ENCODE peak calls at places on chromosomes 2 and 18, in nine cellular contexts. One of them, this sample, is unnamed. For H3K9me3 and H3K36me3, the result is how much of the 10 kb centered on the place peaks cover.

GRCh38 chr2:190571666-190572065 is 37.1 kb upstream of the NEMP2 start:
- DNase-seq in prostate gland: no peak
- DNase-seq in vagina: no peak
- DNase-seq in ovary: no peak
- DNase-seq in CD4-positive, alpha-beta memory T cell: no peak
- DNase-seq in IMR-90: no peak
- DNase-seq in transverse colon: no peak
- DNase-seq in cardiac muscle cell: peak
- DNase-seq in CD8-positive, alpha-beta memory T cell: no peak
- DNase-seq in this sample: no peak

GRCh38 chr2:134104754-134105153 is 149.1 kb upstream of the MGAT5 start:
- DNase-seq in prostate gland: no peak
- DNase-seq in vagina: no peak
- DNase-seq in ovary: no peak
- DNase-seq in CD4-positive, alpha-beta memory T cell: peak
- DNase-seq in IMR-90: no peak
- DNase-seq in transverse colon: no peak
- DNase-seq in cardiac muscle cell: no peak
- DNase-seq in CD8-positive, alpha-beta memory T cell: peak
- DNase-seq in this sample: no peak

GRCh38 chr18:68177807-68178702 is 536.9 kb downstream of the TMX3 start:
- DNase-seq in prostate gland: peak
- DNase-seq in vagina: no peak
- DNase-seq in ovary: no peak
- DNase-seq in CD4-positive, alpha-beta memory T cell: no peak
- DNase-seq in IMR-90: peak
- DNase-seq in transverse colon: no peak
- DNase-seq in cardiac muscle cell: peak
- DNase-seq in CD8-positive, alpha-beta memory T cell: no peak
- DNase-seq in this sample: peak

GRCh38 chr2:74937221-74937880 is 21.1 kb upstream of the POLE4 start:
- DNase-seq in prostate gland: no peak
- DNase-seq in vagina: no peak
- DNase-seq in ovary: no peak
- DNase-seq in CD4-positive, alpha-beta memory T cell: no peak
- DNase-seq in IMR-90: no peak
- DNase-seq in transverse colon: no peak
- DNase-seq in cardiac muscle cell: no peak
- DNase-seq in CD8-positive, alpha-beta memory T cell: no peak
- DNase-seq in this sample: no peak

GRCh38 chr2:168539945-168540344 is 83.9 kb downstream of the CERS6 start:
- DNase-seq in prostate gland: no peak
- DNase-seq in vagina: no peak
- DNase-seq in ovary: no peak
- DNase-seq in CD4-positive, alpha-beta memory T cell: no peak
- DNase-seq in IMR-90: no peak
- DNase-seq in transverse colon: no peak
- DNase-seq in cardiac muscle cell: no peak
- DNase-seq in CD8-positive, alpha-beta memory T cell: no peak
- DNase-seq in this sample: no peak

GRCh38 chr2:79437416-79438281 is 75.2 kb upstream of the CTNNA2 start:
- DNase-seq in prostate gland: no peak
- DNase-seq in vagina: no peak
- DNase-seq in ovary: no peak
- DNase-seq in CD4-positive, alpha-beta memory T cell: no peak
- DNase-seq in IMR-90: no peak
- DNase-seq in transverse colon: no peak
- DNase-seq in cardiac muscle cell: no peak
- DNase-seq in CD8-positive, alpha-beta memory T cell: no peak
- DNase-seq in this sample: no peak

GRCh38 chr2:12303181-12304030 is 413.3 kb upstream of the TRIB2 start:
- DNase-seq in prostate gland: no peak
- DNase-seq in vagina: no peak
- DNase-seq in ovary: no peak
- DNase-seq in CD4-positive, alpha-beta memory T cell: no peak
- DNase-seq in IMR-90: peak
- DNase-seq in transverse colon: no peak
- DNase-seq in cardiac muscle cell: peak
- DNase-seq in CD8-positive, alpha-beta memory T cell: no peak
- DNase-seq in this sample: peak

GRCh38 chr18:66317243-66318090 is 286.4 kb downstream of the CDH19 start:
- DNase-seq in prostate gland: no peak
- DNase-seq in vagina: no peak
- DNase-seq in ovary: no peak
- DNase-seq in CD4-positive, alpha-beta memory T cell: no peak
- DNase-seq in IMR-90: no peak
- DNase-seq in transverse colon: no peak
- DNase-seq in cardiac muscle cell: no peak
- DNase-seq in CD8-positive, alpha-beta memory T cell: no peak
- DNase-seq in this sample: no peak

GRCh38 chr18:77400561-77400960 is 150.9 kb downstream of the GALR1 start:
- DNase-seq in prostate gland: no peak
- DNase-seq in vagina: no peak
- DNase-seq in ovary: no peak
- DNase-seq in CD4-positive, alpha-beta memory T cell: no peak
- DNase-seq in IMR-90: no peak
- DNase-seq in transverse colon: no peak
- DNase-seq in cardiac muscle cell: no peak
- DNase-seq in CD8-positive, alpha-beta memory T cell: no peak
- DNase-seq in this sample: no peak

GRCh38 chr2:105873721-105874120 is 129.0 kb downstream of the NCK2 start:
- DNase-seq in prostate gland: no peak
- DNase-seq in vagina: no peak
- DNase-seq in ovary: no peak
- DNase-seq in CD4-positive, alpha-beta memory T cell: peak
- DNase-seq in IMR-90: peak
- DNase-seq in transverse colon: no peak
- DNase-seq in cardiac muscle cell: peak
- DNase-seq in CD8-positive, alpha-beta memory T cell: peak
- DNase-seq in this sample: peak

DNA sequence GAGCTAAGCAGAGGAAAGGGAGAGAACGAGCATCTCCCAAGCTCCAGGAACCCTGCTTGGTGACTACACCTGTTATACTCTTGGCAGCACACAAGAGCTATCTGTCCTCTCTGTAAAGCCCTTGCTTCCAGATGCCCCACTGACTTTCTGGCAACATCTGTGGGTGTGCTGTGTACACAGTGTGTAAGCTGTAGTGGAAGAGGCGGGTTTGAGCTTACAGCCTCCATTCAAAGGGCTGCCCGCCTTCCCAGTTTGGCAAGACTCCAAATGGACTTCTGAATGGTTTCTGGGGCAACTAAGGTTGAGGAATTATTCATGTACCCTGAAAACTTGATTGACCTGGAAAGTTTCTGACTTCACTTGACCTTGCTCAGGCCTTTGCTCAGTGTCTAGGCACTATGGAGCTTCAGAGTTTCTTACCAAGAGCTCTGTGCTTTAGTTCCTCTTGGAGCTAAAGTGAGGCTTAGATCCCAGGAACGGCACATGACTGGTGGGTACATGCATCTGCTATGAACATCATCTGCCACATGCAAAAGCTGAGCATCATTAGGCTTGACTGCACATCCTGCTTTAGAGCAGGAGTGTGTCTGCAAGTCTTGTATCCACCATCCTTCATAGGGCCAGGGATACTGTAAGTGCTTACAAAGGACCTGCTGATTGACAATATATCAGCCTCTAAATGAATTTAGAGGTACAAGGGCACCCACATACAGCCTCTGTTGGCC is 290.9 kb upstream of the SIX2 start:
- DNase-seq in prostate gland: no peak
- DNase-seq in vagina: no peak
- DNase-seq in ovary: no peak
- DNase-seq in CD4-positive, alpha-beta memory T cell: no peak
- DNase-seq in IMR-90: no peak
- DNase-seq in transverse colon: peak
- DNase-seq in cardiac muscle cell: no peak
- DNase-seq in CD8-positive, alpha-beta memory T cell: no peak
- DNase-seq in this sample: no peak
- H3K9me3 ChIP-seq in prostate gland: under half
- H3K9me3 ChIP-seq in vagina: under half
- H3K9me3 ChIP-seq in ovary: under half
- H3K9me3 ChIP-seq in CD4-positive, alpha-beta memory T cell: under half
- H3K9me3 ChIP-seq in IMR-90: under half
- H3K9me3 ChIP-seq in transverse colon: under half
- H3K9me3 ChIP-seq in cardiac muscle cell: under half
- H3K9me3 ChIP-seq in CD8-positive, alpha-beta memory T cell: under half
- H3K9me3 ChIP-seq in this sample: under half

DNA sequence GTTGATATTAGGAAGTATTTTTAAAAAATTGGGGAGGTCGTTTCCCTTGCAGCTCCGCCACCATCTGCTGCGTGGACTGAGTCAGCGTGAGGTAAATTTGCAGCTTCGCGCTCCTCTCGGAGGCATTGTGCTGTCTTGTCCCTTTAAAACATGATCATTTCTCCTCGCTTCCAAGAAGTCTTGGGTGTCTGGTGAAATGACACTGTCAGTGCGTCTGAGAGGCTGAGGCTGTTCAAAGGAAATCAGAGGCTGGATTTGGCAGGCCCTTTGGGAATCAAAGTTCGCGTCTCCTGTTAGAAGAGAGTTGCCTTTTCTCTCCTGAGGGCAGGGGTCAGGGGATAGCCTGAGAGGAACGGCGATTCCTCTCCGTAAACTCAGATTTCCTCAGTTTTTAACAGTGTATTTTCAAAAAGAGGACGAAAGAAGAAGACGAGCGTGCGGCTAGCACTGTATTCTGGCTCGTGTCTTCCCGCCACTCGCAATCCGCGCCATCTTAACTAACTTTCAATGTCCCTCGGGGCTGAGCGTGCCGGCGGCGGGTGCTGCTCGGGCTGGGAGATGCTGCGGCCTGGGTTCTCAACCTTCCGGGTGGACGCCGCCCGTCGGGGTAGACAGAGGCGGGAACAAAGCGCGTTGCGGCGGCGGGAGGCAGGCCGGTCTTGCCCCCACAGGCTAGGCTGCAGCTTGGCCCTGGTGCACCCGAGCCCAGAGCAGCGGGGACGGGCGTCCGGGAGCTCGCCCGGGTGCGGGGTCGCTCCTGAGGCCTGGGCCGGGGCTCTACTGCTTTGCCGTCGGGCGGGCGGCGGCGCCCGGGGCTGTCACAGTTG is 11.5 kb downstream of the TBR1 start:
- DNase-seq in prostate gland: no peak
- DNase-seq in vagina: no peak
- DNase-seq in ovary: no peak
- DNase-seq in CD4-positive, alpha-beta memory T cell: no peak
- DNase-seq in IMR-90: no peak
- DNase-seq in transverse colon: no peak
- DNase-seq in cardiac muscle cell: no peak
- DNase-seq in CD8-positive, alpha-beta memory T cell: peak
- DNase-seq in this sample: no peak
- H3K4me3 ChIP-seq in prostate gland: no peak
- H3K4me3 ChIP-seq in vagina: no peak
- H3K4me3 ChIP-seq in ovary: no peak
- H3K4me3 ChIP-seq in CD4-positive, alpha-beta memory T cell: no peak
- H3K4me3 ChIP-seq in IMR-90: no peak
- H3K4me3 ChIP-seq in transverse colon: no peak
- H3K4me3 ChIP-seq in cardiac muscle cell: no peak
- H3K4me3 ChIP-seq in CD8-positive, alpha-beta memory T cell: no peak
- H3K4me3 ChIP-seq in this sample: no peak

GRCh38 chr2:99832921-99833320 is 309.5 kb downstream of the AFF3 start:
- DNase-seq in prostate gland: no peak
- DNase-seq in vagina: no peak
- DNase-seq in ovary: no peak
- DNase-seq in CD4-positive, alpha-beta memory T cell: no peak
- DNase-seq in IMR-90: no peak
- DNase-seq in transverse colon: no peak
- DNase-seq in cardiac muscle cell: no peak
- DNase-seq in CD8-positive, alpha-beta memory T cell: no peak
- DNase-seq in this sample: no peak

GRCh38 chr2:99833802-99834201 is 308.6 kb downstream of the AFF3 start:
- DNase-seq in prostate gland: no peak
- DNase-seq in vagina: no peak
- DNase-seq in ovary: no peak
- DNase-seq in CD4-positive, alpha-beta memory T cell: no peak
- DNase-seq in IMR-90: no peak
- DNase-seq in transverse colon: no peak
- DNase-seq in cardiac muscle cell: no peak
- DNase-seq in CD8-positive, alpha-beta memory T cell: no peak
- DNase-seq in this sample: no peak

GRCh38 chr2:99834426-99834825 is 308.0 kb downstream of the AFF3 start:
- DNase-seq in prostate gland: no peak
- DNase-seq in vagina: no peak
- DNase-seq in ovary: no peak
- DNase-seq in CD4-positive, alpha-beta memory T cell: no peak
- DNase-seq in IMR-90: no peak
- DNase-seq in transverse colon: no peak
- DNase-seq in cardiac muscle cell: no peak
- DNase-seq in CD8-positive, alpha-beta memory T cell: no peak
- DNase-seq in this sample: no peak

GRCh38 chr2:99837103-99837591 is 305.2 kb downstream of the AFF3 start:
- DNase-seq in prostate gland: no peak
- DNase-seq in vagina: no peak
- DNase-seq in ovary: no peak
- DNase-seq in CD4-positive, alpha-beta memory T cell: no peak
- DNase-seq in IMR-90: no peak
- DNase-seq in transverse colon: no peak
- DNase-seq in cardiac muscle cell: no peak
- DNase-seq in CD8-positive, alpha-beta memory T cell: no peak
- DNase-seq in this sample: no peak

DNA sequence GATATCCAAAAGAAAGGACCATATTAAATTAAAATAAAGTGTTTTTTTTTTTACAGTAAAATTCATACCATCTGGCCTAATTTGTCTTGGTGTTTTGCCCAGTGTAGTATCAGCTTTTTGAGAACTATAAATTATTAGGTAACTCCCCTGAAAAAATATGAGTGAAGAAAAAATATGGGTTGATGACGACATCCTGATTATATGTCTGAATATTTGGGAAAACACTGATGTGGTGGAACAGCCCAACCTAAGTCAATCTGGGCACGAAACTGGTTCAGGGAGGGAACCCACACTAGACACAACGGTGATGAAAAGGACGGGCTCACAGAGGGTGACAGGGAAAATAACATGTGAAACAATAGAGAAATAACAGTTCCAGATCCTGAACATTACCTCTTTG is 305.7 kb downstream of the AFF3 start:
- DNase-seq in prostate gland: no peak
- DNase-seq in vagina: no peak
- DNase-seq in ovary: no peak
- DNase-seq in CD4-positive, alpha-beta memory T cell: no peak
- DNase-seq in IMR-90: no peak
- DNase-seq in transverse colon: no peak
- DNase-seq in cardiac muscle cell: no peak
- DNase-seq in CD8-positive, alpha-beta memory T cell: no peak
- DNase-seq in this sample: no peak
- H3K36me3 ChIP-seq in prostate gland: under half
- H3K36me3 ChIP-seq in vagina: under half
- H3K36me3 ChIP-seq in ovary: under half
- H3K36me3 ChIP-seq in CD4-positive, alpha-beta memory T cell: under half
- H3K36me3 ChIP-seq in IMR-90: under half
- H3K36me3 ChIP-seq in transverse colon: under half
- H3K36me3 ChIP-seq in cardiac muscle cell: under half
- H3K36me3 ChIP-seq in CD8-positive, alpha-beta memory T cell: under half
- H3K36me3 ChIP-seq in this sample: under half

DNA sequence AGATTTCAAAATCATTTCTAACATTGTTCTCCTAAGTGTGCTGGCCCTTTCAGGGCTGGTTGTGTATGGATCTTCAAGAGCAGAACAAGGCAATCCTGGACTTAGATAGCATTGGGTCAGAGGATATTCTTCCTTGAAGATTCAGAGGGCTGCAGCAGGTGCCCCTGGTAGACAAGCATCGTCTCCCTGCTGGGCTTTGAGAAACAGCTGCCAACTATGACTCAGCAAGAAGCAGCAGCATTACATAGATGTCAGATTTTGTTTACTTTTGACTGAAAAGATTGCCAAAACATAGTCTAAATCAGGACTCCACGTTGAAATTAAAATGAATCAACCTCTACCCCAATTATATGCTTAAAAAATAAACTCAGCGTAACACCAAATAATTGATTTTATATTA is 618.8 kb downstream of the SOCS6 start:
- DNase-seq in prostate gland: no peak
- DNase-seq in vagina: no peak
- DNase-seq in ovary: no peak
- DNase-seq in CD4-positive, alpha-beta memory T cell: no peak
- DNase-seq in IMR-90: no peak
- DNase-seq in transverse colon: no peak
- DNase-seq in cardiac muscle cell: peak
- DNase-seq in CD8-positive, alpha-beta memory T cell: no peak
- DNase-seq in this sample: peak
- H3K9me3 ChIP-seq in prostate gland: under half
- H3K9me3 ChIP-seq in vagina: under half
- H3K9me3 ChIP-seq in ovary: under half
- H3K9me3 ChIP-seq in CD4-positive, alpha-beta memory T cell: under half
- H3K9me3 ChIP-seq in IMR-90: under half
- H3K9me3 ChIP-seq in transverse colon: under half
- H3K9me3 ChIP-seq in cardiac muscle cell: under half
- H3K9me3 ChIP-seq in CD8-positive, alpha-beta memory T cell: under half
- H3K9me3 ChIP-seq in this sample: under half

This sample was measured in MG63.